ENCODE peak calls at places on chromosomes 2 and 18, in four cellular contexts. K, T, E and D are unnamed samples.
A peak's percentile ranks its signal among the peaks of the same experiment; 100 is the strongest.

GRCh38 chr2:40844353-40845277 is 392.7 kb upstream of the SLC8A1 start:
- DNase-seq in K (peak; percentile 11), T (no peak), E (no peak), D (peak; percentile 6)

GRCh38 chr2:5720426-5720825 is 28.2 kb downstream of the SOX11 start:
- DNase-seq in K (no peak), T (no peak), E (no peak), D (no peak)

GRCh38 chr2:220106065-220106464 is 478.6 kb downstream of the SLC4A3 start:
- DNase-seq in K (no peak), T (no peak), E (no peak), D (peak; percentile 14)

GRCh38 chr18:35580748-35581534 is 599 bp upstream of the GALNT1 start:
- DNase-seq in K (peak; percentile 59), T (peak; percentile 84), E (peak; percentile 11), D (peak; percentile 46)

GRCh38 chr2:157672129-157672528 is 43.5 kb upstream of the ACVR1C start:
- DNase-seq in K (peak; percentile 3), T (no peak), E (no peak), D (peak; percentile 47)

GRCh38 chr2:237732790-237733349 is 65.7 kb upstream of the RBM44 start:
- DNase-seq in K (no peak), T (no peak), E (no peak), D (no peak)

GRCh38 chr2:41972819-41973218 is 75.0 kb upstream of the PKDCC start:
- DNase-seq in K (no peak), T (no peak), E (no peak), D (no peak)

GRCh38 chr2:29597048-29597447 is 324.3 kb downstream of the ALK start:
- DNase-seq in K (no peak), T (no peak), E (no peak), D (no peak)

GRCh38 chr2:185456517-185456916 is 282.1 kb upstream of the FSIP2 start:
- DNase-seq in K (peak; percentile 44), T (no peak), E (no peak), D (peak; percentile 64)

GRCh38 chr18:21604711-21605110 is 4.2 kb upstream of the ESCO1 start:
- DNase-seq in K (no peak), T (no peak), E (no peak), D (no peak)

GRCh38 chr2:8500124-8501054 is 181.5 kb upstream of the ID2 start:
- DNase-seq in K (peak; percentile 17), T (peak; percentile 60), E (no peak), D (peak; percentile 20)

GRCh38 chr2:241795021-241795999 is 13.7 kb upstream of the NEU4 start:
- DNase-seq in K (no peak), T (no peak), E (no peak), D (no peak)

GRCh38 chr2:172726172-172726735 is 9.4 kb upstream of the RAPGEF4 start:
- DNase-seq in K (peak; percentile 36), T (no peak), E (no peak), D (no peak)

GRCh38 chr2:20067992-20068727 is 16.7 kb upstream of the LAPTM4A start:
- DNase-seq in K (peak; percentile 82), T (no peak), E (no peak), D (peak; percentile 96)

GRCh38 chr2:184186436-184186835 is 411.9 kb upstream of the ZNF804A start:
- DNase-seq in K (no peak), T (no peak), E (no peak), D (no peak)

GRCh38 chr2:74571058-74571457 is 16.5 kb downstream of the DOK1 start:
- DNase-seq in K (no peak), T (no peak), E (no peak), D (no peak)

GRCh38 chr2:29611261-29611660 is 310.1 kb downstream of the ALK start:
- DNase-seq in K (no peak), T (no peak), E (no peak), D (no peak)

GRCh38 chr2:937530-937929 is 13.1 kb upstream of the SNTG2 start:
- DNase-seq in K (peak; percentile 56), T (peak; percentile 43), E (no peak), D (peak; percentile 68)

GRCh38 chr18:57781128-57781463 is 22.0 kb downstream of the ATP8B1 start:
- DNase-seq in K (no peak), T (no peak), E (no peak), D (no peak)

GRCh38 chr2:54469484-54470053 is 13.4 kb downstream of the SPTBN1 start:
- DNase-seq in K (no peak), T (no peak), E (no peak), D (no peak)

GRCh38 chr2:46431481-46432235 is 47.7 kb upstream of the TMEM247 start:
- DNase-seq in K (peak; percentile 34), T (no peak), E (no peak), D (peak; percentile 50)

GRCh38 chr2:218407717-218408116 is 8.0 kb downstream of the CTDSP1 start:
- DNase-seq in K (no peak), T (no peak), E (no peak), D (no peak)

GRCh38 chr18:11987527-11987926 is 6.2 kb downstream of the IMPA2 start:
- DNase-seq in K (peak; percentile 31), T (peak; percentile 54), E (no peak), D (peak; percentile 53)

GRCh38 chr2:70826696-70827330 is 6.4 kb upstream of the CLEC4F start:
- DNase-seq in K (no peak), T (no peak), E (no peak), D (no peak)

GRCh38 chr2:200585730-200586643 is at the start of gene AOX1:
- DNase-seq in K (peak; percentile 64), T (peak; percentile 75), E (no peak), D (peak; percentile 78)

GRCh38 chr18:6960656-6961055 is 156.9 kb downstream of the LAMA1 start:
- DNase-seq in K (peak; percentile 32), T (no peak), E (no peak), D (peak; percentile 41)

GRCh38 chr2:85119900-85120299 is 13.3 kb upstream of the TCF7L1 start:
- DNase-seq in K (no peak), T (no peak), E (no peak), D (no peak)

GRCh38 chr2:16640867-16641266 is 24.8 kb downstream of the CYRIA start:
- DNase-seq in K (peak; percentile 59), T (no peak), E (no peak), D (peak; percentile 64)

GRCh38 chr2:52107124-52107523 is 1075.2 kb upstream of the NRXN1 start:
- DNase-seq in K (no peak), T (no peak), E (no peak), D (no peak)

GRCh38 chr2:241217320-241218031 is 29.0 kb downstream of the ANO7 start:
- DNase-seq in K (peak; percentile 73), T (peak; percentile 88), E (no peak), D (peak; percentile 57)

GRCh38 chr18:44093253-44093652 is 587.4 kb upstream of the SETBP1 start:
- DNase-seq in K (peak; percentile 55), T (no peak), E (no peak), D (peak; percentile 8)

GRCh38 chr2:111930875-111931274 is 32.5 kb downstream of the MERTK start:
- DNase-seq in K (peak; percentile 65), T (no peak), E (no peak), D (peak; percentile 87)